ENCODE peak calls at places on chromosomes 11 and 22, in six cellular contexts. B is activated CD4-positive, alpha-beta T cell treated with anti-CD3 and anti-CD28 coated beads, Interleukin-2, amount 10 ng/mL, durations not matched to agents 24 days and 14 days; N is ecto neural progenitor cell; K is EH; C is substantia nigra; V is renal cortical epithelial cell. A is an unnamed sample.

GRCh38 chr11:90867416-90867815 is 644.6 kb upstream of the CHORDC1 start:
- DNase-seq in B (no peak), N (no peak), K (no peak), C (no peak), V (no peak), A (no peak)

GRCh38 chr22:38165929-38166593 is 15.6 kb downstream of the PLA2G6 start:
- DNase-seq in B (no peak), N (no peak), K (no peak), C (no peak), V (no peak), A (no peak)

GRCh38 chr11:123654566-123655081 is at the start of gene SCN3B:
- DNase-seq in B (peak), N (peak), K (peak), C (no peak), V (peak), A (peak)

GRCh38 chr11:5992604-5993251 is 5.9 kb upstream of the OR52L1 start:
- DNase-seq in B (no peak), N (no peak), K (peak), C (no peak), V (peak), A (no peak)

GRCh38 chr22:44281706-44282637 is 30.8 kb downstream of the SHISAL1 start:
- DNase-seq in B (no peak), N (no peak), K (no peak), C (no peak), V (no peak), A (no peak)

GRCh38 chr11:58575377-58576020 is at the start of gene LPXN:
- DNase-seq in B (peak), N (no peak), K (peak), C (no peak), V (no peak), A (no peak)

GRCh38 chr11:73652046-73652730 is 5.8 kb downstream of the PLEKHB1 start:
- DNase-seq in B (no peak), N (peak), K (no peak), C (peak), V (no peak), A (no peak)

GRCh38 chr11:8715501-8715900 is 32.9 kb downstream of the RPL27A start:
- DNase-seq in B (no peak), N (no peak), K (no peak), C (no peak), V (no peak), A (no peak)

GRCh38 chr11:101862410-101863233 is 52.2 kb upstream of the CEP126 start:
- DNase-seq in B (no peak), N (peak), K (peak), C (no peak), V (peak), A (no peak)

A was measured in osteocyte.